ENCODE peak calls at places on chromosomes 5 and 9, in four cellular contexts. O is SK-N-SH, W is GM12892, Q is HepG2. D is an unnamed sample.

GRCh38 chr5:157918811-157919742 is 60.1 kb upstream of the CLINT1 start:
- DNase-seq in Q (no peak), W (no peak), O (no peak), D (no peak)

GRCh38 chr5:32193591-32193990 is 19.5 kb upstream of the GOLPH3 start:
- DNase-seq in W (no peak), O (peak), Q (peak), D (no peak)

GRCh38 chr5:143245929-143246561 is 157.4 kb downstream of the NR3C1 start:
- DNase-seq in W (no peak), Q (peak), O (no peak), D (no peak)

GRCh38 chr5:29811914-29812679 is 1381.4 kb upstream of the CDH6 start:
- DNase-seq in W (no peak), O (no peak), Q (peak), D (no peak)

GRCh38 chr9:126661521-126662251 is 48.0 kb downstream of the LMX1B start:
- DNase-seq in O (no peak), Q (peak), W (no peak), D (no peak)

GRCh38 chr5:68049053-68049713 is 166.4 kb upstream of the PIK3R1 start:
- DNase-seq in O (no peak), W (no peak), Q (no peak), D (no peak)

GRCh38 chr5:176171171-176171760 is 67.0 kb upstream of the SIMC1 start:
- DNase-seq in Q (no peak), O (no peak), W (no peak), D (no peak)

GRCh38 chr9:93115486-93115885 is 18.6 kb downstream of the NINJ1 start:
- DNase-seq in W (no peak), O (no peak), Q (no peak), D (no peak)

GRCh38 chr9:126587187-126588185 is 26.2 kb upstream of the LMX1B start:
- DNase-seq in Q (peak), W (no peak), O (no peak), D (no peak)

GRCh38 chr5:136236479-136237083 is 43.6 kb upstream of the SMIM32 start:
- DNase-seq in W (no peak), Q (no peak), O (peak), D (no peak)

GRCh38 chr5:168346417-168346816 is 55.0 kb downstream of the WWC1 start:
- DNase-seq in W (no peak), Q (no peak), O (no peak), D (no peak)

GRCh38 chr5:151685749-151686672 is 704 bp downstream of the SPARC start:
- DNase-seq in O (peak), W (no peak), Q (no peak), D (no peak)

GRCh38 chr5:34048143-34048542 is 5.1 kb upstream of the C1QTNF3 start:
- DNase-seq in O (no peak), Q (no peak), W (no peak), D (no peak)

GRCh38 chr9:72583370-72583769 is 62.0 kb downstream of the TMC1 start:
- DNase-seq in O (no peak), W (no peak), Q (no peak), D (no peak)

GRCh38 chr5:84382363-84383295 is 2.1 kb downstream of the EDIL3 start:
- DNase-seq in O (peak), Q (no peak), W (no peak), D (no peak)

GRCh38 chr5:31194458-31194808 is 947 bp downstream of the CDH6 start:
- DNase-seq in Q (no peak), W (no peak), O (no peak), D (no peak)

GRCh38 chr5:171750316-171750788 is 35.3 kb upstream of the SMIM23 start:
- DNase-seq in W (no peak), O (peak), Q (peak), D (no peak)

GRCh38 chr9:81608289-81608657 is 81.1 kb downstream of the TLE1 start:
- DNase-seq in W (no peak), Q (no peak), O (no peak), D (no peak)

GRCh38 chr9:34380034-34380510 is 3.4 kb upstream of the MYORG start:
- DNase-seq in W (no peak), Q (no peak), O (no peak), D (no peak)

GRCh38 chr9:108751301-108751824 is 104.4 kb downstream of the ACTL7B start:
- DNase-seq in W (no peak), O (no peak), Q (no peak), D (no peak)

GRCh38 chr5:176810084-176810597 is at the start of gene UNC5A:
- DNase-seq in Q (no peak), W (peak), O (peak), D (peak)

GRCh38 chr9:20863910-20864309 is 167.5 kb downstream of the HACD4 start:
- DNase-seq in W (no peak), O (no peak), Q (no peak), D (no peak)

GRCh38 chr5:107549567-107549966 is 121.2 kb downstream of the EFNA5 start:
- DNase-seq in Q (no peak), O (no peak), W (no peak), D (no peak)

GRCh38 chr9:95138474-95138873 is 179.0 kb downstream of the FANCC start:
- DNase-seq in W (no peak), O (peak), Q (no peak), D (no peak)

GRCh38 chr5:151029856-151030336 is 9.5 kb downstream of the GPX3 start:
- DNase-seq in W (no peak), O (no peak), Q (no peak), D (no peak)

GRCh38 chr5:138450971-138451370 is 12.1 kb downstream of the REEP2 start:
- DNase-seq in O (no peak), W (no peak), Q (no peak), D (no peak)

GRCh38 chr5:137114529-137114928 is 384.6 kb downstream of the SPOCK1 start:
- DNase-seq in Q (no peak), O (peak), W (no peak), D (no peak)

GRCh38 chr9:132077881-132078280 is 1.8 kb downstream of the MED27 start:
- DNase-seq in W (no peak), O (no peak), Q (no peak), D (no peak)
- TF ChIP-seq TAF1 in W (no peak), O (no peak), Q (no peak), D (no peak)

DNA sequence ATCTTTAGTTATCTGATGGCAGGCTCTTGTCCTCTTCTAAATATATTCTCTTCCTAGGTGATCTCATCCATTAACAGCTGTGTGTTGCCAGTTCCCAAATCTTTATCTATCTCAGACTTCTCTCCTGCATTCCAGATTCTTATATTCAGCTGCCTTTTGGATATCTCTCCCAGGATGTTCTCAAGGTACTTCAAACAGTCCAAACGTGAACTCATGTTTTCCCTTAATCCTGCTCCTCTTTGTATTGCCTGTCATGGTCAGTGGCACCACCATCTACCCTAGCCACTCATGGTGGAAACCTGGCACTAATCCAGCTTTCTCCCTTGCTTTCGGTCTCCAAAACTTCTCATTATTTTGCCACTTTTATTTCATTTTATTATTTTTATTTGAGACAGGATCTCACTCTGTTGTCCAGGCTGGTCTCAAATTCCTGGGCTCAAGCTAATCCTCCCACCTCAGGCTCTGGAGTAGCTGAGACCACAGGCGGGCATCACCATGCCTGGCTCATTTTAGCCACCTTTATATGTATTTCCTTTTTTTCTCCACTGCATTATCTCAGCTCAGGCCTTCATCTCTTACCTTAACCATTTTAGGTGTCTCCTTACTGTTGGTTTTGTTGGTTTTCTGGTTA is 3.8 kb downstream of the ZFYVE16 start:
- DNase-seq in W (no peak), O (no peak), Q (no peak), D (no peak)
- TF ChIP-seq TAF1 in W (no peak), O (no peak), Q (no peak), D (no peak)

GRCh38 chr5:95781101-95781583 is 41.4 kb downstream of the GLRX start:
- DNase-seq in O (peak), Q (peak), W (peak), D (peak)
- TF ChIP-seq TAF1 in O (no peak), Q (no peak), W (no peak), D (no peak)

GRCh38 chr5:125668904-125669303 is 754.3 kb upstream of the GRAMD2B start:
- DNase-seq in O (no peak), W (no peak), Q (no peak), D (no peak)
- TF ChIP-seq TAF1 in O (no peak), W (no peak), Q (no peak), D (no peak)

DNA sequence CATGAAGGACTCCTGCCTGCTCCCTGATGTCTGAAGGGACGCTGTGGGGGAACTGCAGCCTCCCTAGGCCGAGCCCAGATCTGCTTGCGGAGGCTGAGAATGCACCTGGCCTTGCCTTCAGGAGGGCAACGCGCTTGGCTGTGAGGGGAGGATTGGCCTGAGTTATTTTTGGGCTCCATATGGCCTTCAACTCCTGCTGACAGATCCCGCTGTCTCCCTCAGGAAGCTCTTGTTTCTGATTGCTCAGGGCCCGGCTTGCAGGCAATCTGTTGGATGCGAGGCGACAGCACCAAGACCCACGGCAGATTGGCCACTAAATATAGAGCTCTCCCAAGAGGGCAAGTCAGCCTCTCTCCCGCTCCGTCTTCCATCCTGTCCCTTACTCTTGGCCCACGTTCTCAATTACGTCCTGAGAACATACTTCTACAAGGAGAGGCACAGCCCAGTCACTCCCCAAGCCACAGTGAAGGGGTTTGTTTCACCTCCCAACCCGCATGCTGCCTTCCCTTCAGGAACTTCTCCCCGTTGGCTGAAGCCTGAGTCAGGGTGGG is 53.6 kb downstream of the RASGEF1C start:
- DNase-seq in O (no peak), Q (no peak), W (no peak), D (no peak)
- TF ChIP-seq TAF1 in O (no peak), Q (no peak), W (no peak), D (no peak)

GRCh38 chr9:131397100-131397790 is 3.4 kb downstream of the PRRC2B start:
- DNase-seq in W (no peak), Q (no peak), O (no peak), D (no peak)
- TF ChIP-seq TAF1 in W (no peak), Q (no peak), O (no peak), D (no peak)

D was measured in GM12891.